ENCODE peak calls at places on chromosomes 6 and 20, in four cellular contexts. C is fibroblast of pulmonary artery, V is ovary, S is uterus. K is an unnamed sample.

GRCh38 chr6:158039571-158040050 is 57.9 kb downstream of the SYNJ2 start:
- DNase-seq in V (no peak), C (no peak), S (peak; percentile 34), K (peak; percentile 58)

GRCh38 chr20:11045412-11046175 is 371.8 kb upstream of the JAG1 start:
- DNase-seq in V (no peak), S (no peak), C (no peak), K (no peak)

GRCh38 chr20:11919046-11919445 is 1.4 kb downstream of the BTBD3 start:
- DNase-seq in S (peak; percentile 20), C (peak; percentile 42), V (no peak), K (no peak)

GRCh38 chr20:59678286-59678685 is 73.9 kb downstream of the PHACTR3 start:
- DNase-seq in S (no peak), C (no peak), V (no peak), K (no peak)

GRCh38 chr6:43855247-43855646 is 85.2 kb downstream of the VEGFA start:
- DNase-seq in S (no peak), V (no peak), C (no peak), K (no peak)

GRCh38 chr6:141403827-141404226 is 728.9 kb upstream of the GJE1 start:
- DNase-seq in S (no peak), V (no peak), C (peak; percentile 34), K (no peak)

GRCh38 chr6:37514377-37514776 is 14.7 kb upstream of the CCDC167 start:
- DNase-seq in S (no peak), C (no peak), V (no peak), K (no peak)

GRCh38 chr6:47321582-47321981 is 11.9 kb upstream of the TNFRSF21 start:
- DNase-seq in V (no peak), C (no peak), S (no peak), K (no peak)

GRCh38 chr20:56974499-56975250 is 291.8 kb downstream of the BMP7 start:
- DNase-seq in S (no peak), C (peak; percentile 57), V (no peak), K (no peak)

GRCh38 chr6:70277480-70277879 is 25.4 kb downstream of the COL9A1 start:
- DNase-seq in S (no peak), V (no peak), C (peak; percentile 61), K (no peak)

GRCh38 chr6:115271434-115271833 is 789.3 kb downstream of the FRK start:
- DNase-seq in C (no peak), V (no peak), S (no peak), K (no peak)
- TF ChIP-seq CTCF in C (no peak), V (no peak), S (no peak), K (no peak)

GRCh38 chr6:7392402-7392801 is 2.8 kb downstream of the RIOK1 start:
- DNase-seq in S (no peak), V (no peak), C (no peak), K (no peak)

GRCh38 chr6:7389162-7389450 is 436 bp downstream of the CAGE1 start:
- DNase-seq in C (peak; percentile 67), S (no peak), V (no peak), K (peak; percentile 57)

GRCh38 chr6:7389451-7390217 is at the start of the genes CAGE1 and RIOK1:
- DNase-seq in C (peak; percentile 95), S (peak; percentile 91), V (peak; percentile 92), K (peak; percentile 95)

GRCh38 chr6:7391244-7391643 is 1.6 kb downstream of the RIOK1 start:
- DNase-seq in S (no peak), V (no peak), C (no peak), K (no peak)

GRCh38 chr6:7390218-7390878 is 740 bp downstream of the RIOK1 start:
- DNase-seq in S (no peak), V (no peak), C (no peak), K (no peak)
- TF ChIP-seq CTCF in S (no peak), V (no peak), C (no peak), K (no peak)

GRCh38 chr6:87654880-87655454 is 47.1 kb downstream of the AKIRIN2 start:
- DNase-seq in S (no peak), C (no peak), V (no peak), K (no peak)
- TF ChIP-seq CTCF in S (no peak), C (no peak), V (no peak), K (no peak)

DNA sequence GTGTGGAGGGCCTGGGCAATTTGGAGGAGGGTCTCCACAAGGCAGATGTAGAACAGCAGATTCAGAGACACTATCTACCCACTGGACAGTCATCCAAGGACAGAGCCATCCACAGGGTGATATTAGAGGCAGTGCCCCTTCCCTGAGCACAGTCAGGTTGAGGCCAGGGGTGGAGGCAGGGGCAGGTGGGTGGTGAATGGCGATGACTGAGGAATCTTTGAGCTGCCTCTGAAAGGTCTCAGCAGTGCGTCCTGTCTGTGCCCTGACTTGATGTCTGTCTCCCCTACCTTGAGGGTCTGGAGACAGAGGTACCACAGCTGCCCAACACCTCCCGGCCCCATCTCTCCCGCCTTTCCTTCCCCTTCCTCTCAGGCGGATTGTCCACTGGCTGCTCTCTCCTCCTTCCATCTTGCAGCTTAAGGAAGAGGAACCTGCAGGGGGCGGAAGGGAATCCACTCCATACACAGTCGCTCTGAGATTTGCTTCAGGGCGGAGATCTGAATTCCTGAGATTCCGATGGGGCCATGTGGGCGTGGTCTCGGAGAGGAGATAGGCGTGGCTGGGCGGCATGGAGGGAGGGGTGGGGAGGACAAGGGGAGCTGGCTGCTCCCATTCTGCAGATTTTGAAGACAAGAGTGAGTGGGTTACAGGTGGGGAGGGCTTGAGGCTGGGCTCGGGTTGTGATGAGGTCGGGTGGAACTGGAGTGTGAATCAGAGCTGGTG is 1.7 kb downstream of the MUCL3 start:
- DNase-seq in S (peak; percentile 63), V (peak; percentile 64), C (peak; percentile 85), K (peak; percentile 52)
- TF ChIP-seq CTCF in S (peak; percentile 12), V (peak; percentile 19), C (peak; percentile 72), K (peak; percentile 17)

DNA sequence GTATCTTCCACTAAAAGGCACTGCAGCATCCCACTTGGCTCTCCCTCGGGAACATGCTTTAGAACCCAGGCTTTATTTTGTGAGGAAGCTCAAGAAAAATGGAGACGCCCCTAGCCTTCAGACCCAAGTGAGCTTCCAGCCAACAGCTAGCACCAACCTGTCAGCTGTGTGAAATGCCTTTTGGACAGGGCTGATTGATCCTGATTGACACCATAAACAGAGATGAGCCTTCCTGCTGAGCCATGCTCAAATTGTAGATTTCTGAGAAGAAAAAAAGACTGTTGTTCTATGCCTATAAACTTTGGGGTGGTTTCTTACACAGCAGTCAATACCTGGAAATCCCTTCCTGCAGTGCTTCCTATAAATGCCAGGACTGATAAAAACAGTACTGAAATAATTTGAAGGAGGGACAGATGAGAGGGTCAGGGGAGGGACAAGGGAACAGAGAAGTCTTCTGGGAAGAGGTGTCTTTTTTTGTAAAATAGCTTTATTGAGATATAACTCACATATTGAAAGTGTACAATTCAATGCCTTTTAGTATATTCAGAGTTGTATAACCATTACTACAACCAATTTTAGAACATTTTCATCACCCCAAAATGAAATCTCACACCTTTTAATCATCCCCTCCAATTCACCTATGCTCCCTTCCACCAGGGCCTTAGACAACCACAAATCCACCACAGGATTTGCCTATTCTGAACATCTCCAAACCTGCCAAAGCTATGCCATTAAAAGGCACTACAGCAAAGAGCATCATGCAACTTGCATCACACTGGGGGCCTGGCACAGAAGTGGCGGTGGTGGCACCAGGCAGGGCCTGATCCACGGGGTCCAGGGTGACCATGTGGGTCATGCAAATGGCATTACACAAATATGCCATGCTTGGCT is 2.7 kb upstream of the STK4 start:
- DNase-seq in V (no peak), S (no peak), C (no peak), K (no peak)
- TF ChIP-seq CTCF in V (no peak), S (no peak), C (no peak), K (no peak)

K was measured in tibial artery.